ENCODE peak calls at places on chromosomes 16 and 17, in ten cellular contexts. One of them, this sample, is unnamed.

GRCh38 chr17:13209091-13209490 is 191.3 kb upstream of the ELAC2 start:
- DNase-seq in ACHN: no peak
- DNase-seq in anterior cingulate cortex: no peak
- DNase-seq in K562: no peak
- DNase-seq in tibial artery: no peak
- DNase-seq in thoracic aorta: no peak
- DNase-seq in T1000: no peak
- DNase-seq in SK-N-MC: no peak
- DNase-seq in NCI-H1417: no peak
- DNase-seq in KG1: no peak
- DNase-seq in this sample: no peak

GRCh38 chr16:65523258-65523950 is 401.5 kb upstream of the CDH11 start:
- DNase-seq in K562: no peak
- DNase-seq in tibial artery: no peak
- DNase-seq in anterior cingulate cortex: no peak
- DNase-seq in thoracic aorta: no peak
- DNase-seq in T1000: no peak
- DNase-seq in KG1: no peak
- DNase-seq in NCI-H1417: no peak
- DNase-seq in ACHN: no peak
- DNase-seq in SK-N-MC: no peak
- DNase-seq in this sample: no peak

GRCh38 chr17:68682913-68683312 is 81.7 kb upstream of the FAM20A start:
- DNase-seq in thoracic aorta: no peak
- DNase-seq in ACHN: no peak
- DNase-seq in anterior cingulate cortex: no peak
- DNase-seq in tibial artery: no peak
- DNase-seq in SK-N-MC: no peak
- DNase-seq in KG1: no peak
- DNase-seq in NCI-H1417: peak; percentile 84
- DNase-seq in T1000: no peak
- DNase-seq in K562: no peak
- DNase-seq in this sample: peak; percentile 91

GRCh38 chr17:1110844-1111598 is 68.8 kb downstream of the ABR start:
- DNase-seq in ACHN: peak; percentile 95
- DNase-seq in SK-N-MC: no peak
- DNase-seq in K562: no peak
- DNase-seq in NCI-H1417: peak; percentile 76
- DNase-seq in KG1: no peak
- DNase-seq in anterior cingulate cortex: no peak
- DNase-seq in T1000: peak; percentile 94
- DNase-seq in tibial artery: peak; percentile 90
- DNase-seq in thoracic aorta: peak; percentile 92
- DNase-seq in this sample: no peak

GRCh38 chr17:40130352-40131042 is 8.7 kb downstream of the MSL1 start:
- DNase-seq in NCI-H1417: no peak
- DNase-seq in K562: no peak
- DNase-seq in tibial artery: peak; percentile 60
- DNase-seq in anterior cingulate cortex: no peak
- DNase-seq in KG1: no peak
- DNase-seq in ACHN: no peak
- DNase-seq in SK-N-MC: no peak
- DNase-seq in thoracic aorta: no peak
- DNase-seq in T1000: no peak
- DNase-seq in this sample: no peak

GRCh38 chr16:4240624-4241023 is 1.3 kb downstream of the SRL start:
- DNase-seq in SK-N-MC: no peak
- DNase-seq in K562: no peak
- DNase-seq in ACHN: no peak
- DNase-seq in NCI-H1417: peak; percentile 7
- DNase-seq in KG1: no peak
- DNase-seq in T1000: no peak
- DNase-seq in anterior cingulate cortex: no peak
- DNase-seq in thoracic aorta: no peak
- DNase-seq in tibial artery: no peak
- DNase-seq in this sample: no peak

GRCh38 chr16:81697321-81697885 is 81.7 kb upstream of the PLCG2 start:
- DNase-seq in NCI-H1417: peak; percentile 41
- DNase-seq in ACHN: peak; percentile 71
- DNase-seq in K562: peak; percentile 79
- DNase-seq in KG1: no peak
- DNase-seq in SK-N-MC: no peak
- DNase-seq in anterior cingulate cortex: peak; percentile 40
- DNase-seq in thoracic aorta: no peak
- DNase-seq in T1000: no peak
- DNase-seq in tibial artery: no peak
- DNase-seq in this sample: no peak

GRCh38 chr17:75619506-75620431 is 13.5 kb upstream of the SMIM5 start:
- DNase-seq in NCI-H1417: peak; percentile 13
- DNase-seq in KG1: no peak
- DNase-seq in ACHN: peak; percentile 58
- DNase-seq in K562: peak; percentile 73
- DNase-seq in anterior cingulate cortex: no peak
- DNase-seq in SK-N-MC: no peak
- DNase-seq in thoracic aorta: no peak
- DNase-seq in tibial artery: no peak
- DNase-seq in T1000: no peak
- DNase-seq in this sample: peak; percentile 7

GRCh38 chr16:85542548-85542927 is 70.6 kb upstream of the GSE1 start:
- DNase-seq in anterior cingulate cortex: no peak
- DNase-seq in SK-N-MC: no peak
- DNase-seq in KG1: no peak
- DNase-seq in T1000: no peak
- DNase-seq in NCI-H1417: peak; percentile 24
- DNase-seq in K562: peak; percentile 72
- DNase-seq in thoracic aorta: no peak
- DNase-seq in tibial artery: no peak
- DNase-seq in ACHN: no peak
- DNase-seq in this sample: no peak

GRCh38 chr17:49715717-49716279 is 8.0 kb upstream of the SLC35B1 start:
- DNase-seq in KG1: no peak
- DNase-seq in thoracic aorta: no peak
- DNase-seq in ACHN: no peak
- DNase-seq in K562: no peak
- DNase-seq in NCI-H1417: peak; percentile 88
- DNase-seq in tibial artery: no peak
- DNase-seq in T1000: no peak
- DNase-seq in anterior cingulate cortex: no peak
- DNase-seq in SK-N-MC: no peak
- DNase-seq in this sample: no peak